ENCODE peak calls at places on chromosome X, in seven cellular contexts. L is NCI-H748 treated with DMSO at 0.1 percent for 48 hours; P is NCI-H1092 treated with DMSO at 0.1 percent for 48 hours; O is iris pigment epithelial cell; T is CD8-positive, alpha-beta T cell; I is fibroblast of the aortic adventitia; N is caudate nucleus. Z is an unnamed sample.

GRCh38 chrX:105821471-105822081 is 763 bp upstream of the NRK start:
- DNase-seq in O (peak), I (no peak), N (no peak), T (no peak), P (no peak), L (no peak), Z (no peak)

GRCh38 chrX:10569946-10570345 is 50.4 kb downstream of the MID1 start:
- DNase-seq in N (peak), T (no peak), P (no peak), I (no peak), O (peak), L (no peak), Z (no peak)

GRCh38 chrX:15751160-15751819 is 13.2 kb downstream of the CA5B start:
- DNase-seq in T (no peak), P (no peak), N (no peak), I (peak), O (no peak), L (peak), Z (peak)

GRCh38 chrX:48896611-48897011 is 957 bp downstream of the TIMM17B start:
- DNase-seq in T (no peak), P (no peak), L (no peak), I (peak), N (no peak), O (peak), Z (no peak)

GRCh38 chrX:13764765-13765164 is 30.2 kb downstream of the OFD1 start:
- DNase-seq in T (no peak), I (no peak), N (no peak), O (peak), L (no peak), P (peak), Z (no peak)

GRCh38 chrX:108312011-108312410 is 126.2 kb downstream of the COL4A6 start:
- DNase-seq in O (no peak), L (no peak), T (no peak), I (peak), P (no peak), N (no peak), Z (no peak)

GRCh38 chrX:56789518-56790070 is 60.6 kb downstream of the NBDY start:
- DNase-seq in N (no peak), P (no peak), I (no peak), O (no peak), T (no peak), L (no peak), Z (no peak)

GRCh38 chrX:151982217-151982616 is 7.7 kb upstream of the GABRE start:
- DNase-seq in P (no peak), N (no peak), L (no peak), I (peak), O (peak), T (no peak), Z (no peak)

GRCh38 chrX:54067741-54068140 is 23.5 kb upstream of the PHF8 start:
- DNase-seq in T (no peak), N (no peak), L (no peak), I (no peak), O (no peak), P (no peak), Z (no peak)

Z was measured in effector CD4-positive, alpha-beta T cell.